ENCODE peak calls at places on chromosomes 4 and X, in four cellular contexts. One of them, this sample, is unnamed.

GRCh38 chr4:154088741-154089140 is 299.9 kb upstream of the SFRP2 start:
- DNase-seq in Daoy: no peak
- DNase-seq in LoVo: no peak
- DNase-seq in GM04504: no peak
- DNase-seq in this sample: no peak

GRCh38 chrX:31743004-31743403 is 671.2 kb upstream of the FTHL17 start:
- DNase-seq in Daoy: no peak
- DNase-seq in LoVo: no peak
- DNase-seq in GM04504: no peak
- DNase-seq in this sample: no peak

GRCh38 chr4:15649914-15650545 is 5.1 kb downstream of the FBXL5 start:
- DNase-seq in Daoy: peak
- DNase-seq in LoVo: peak
- DNase-seq in GM04504: no peak
- DNase-seq in this sample: peak

GRCh38 chr4:138868562-138868961 is 147.0 kb upstream of the NOCT start:
- DNase-seq in Daoy: no peak
- DNase-seq in LoVo: no peak
- DNase-seq in GM04504: no peak
- DNase-seq in this sample: no peak

GRCh38 chr4:86935833-86936721 is 1.3 kb downstream of the AFF1 start:
- DNase-seq in Daoy: peak
- DNase-seq in LoVo: peak
- DNase-seq in GM04504: no peak
- DNase-seq in this sample: peak

GRCh38 chr4:82891728-82892466 is 944 bp upstream of the SEC31A start:
- DNase-seq in Daoy: no peak
- DNase-seq in LoVo: no peak
- DNase-seq in GM04504: no peak
- DNase-seq in this sample: no peak

GRCh38 chrX:31007347-31007746 is 64.5 kb downstream of the FTHL17 start:
- DNase-seq in Daoy: no peak
- DNase-seq in LoVo: no peak
- DNase-seq in GM04504: no peak
- DNase-seq in this sample: no peak

GRCh38 chr4:20255251-20255586 is 3.5 kb downstream of the SLIT2 start:
- DNase-seq in Daoy: no peak
- DNase-seq in LoVo: no peak
- DNase-seq in GM04504: no peak
- DNase-seq in this sample: no peak

GRCh38 chrX:145848857-145849256 is 31.2 kb downstream of the SLITRK2 start:
- DNase-seq in Daoy: no peak
- DNase-seq in LoVo: no peak
- DNase-seq in GM04504: no peak
- DNase-seq in this sample: no peak

GRCh38 chr4:119542575-119542974 is 86.0 kb downstream of the PDE5A start:
- DNase-seq in Daoy: no peak
- DNase-seq in LoVo: no peak
- DNase-seq in GM04504: no peak
- DNase-seq in this sample: no peak

GRCh38 chr4:133149932-133150642 is 993 bp downstream of the PCDH10 start:
- DNase-seq in Daoy: peak
- DNase-seq in LoVo: no peak
- DNase-seq in GM04504: no peak
- DNase-seq in this sample: no peak

GRCh38 chr4:94649381-94650128 is 108.2 kb upstream of the BMPR1B start:
- DNase-seq in Daoy: no peak
- DNase-seq in LoVo: no peak
- DNase-seq in GM04504: no peak
- DNase-seq in this sample: no peak

GRCh38 chrX:97315939-97316338 is 432.2 kb downstream of the RPA4 start:
- DNase-seq in Daoy: peak
- DNase-seq in LoVo: no peak
- DNase-seq in GM04504: no peak
- DNase-seq in this sample: no peak

GRCh38 chr4:145530662-145531061 is 49.0 kb downstream of the SMAD1 start:
- DNase-seq in Daoy: peak
- DNase-seq in LoVo: no peak
- DNase-seq in GM04504: no peak
- DNase-seq in this sample: no peak

GRCh38 chrX:39440734-39441305 is 639.6 kb downstream of the MID1IP1 start:
- DNase-seq in Daoy: no peak
- DNase-seq in LoVo: no peak
- DNase-seq in GM04504: no peak
- DNase-seq in this sample: no peak

GRCh38 chr4:121073672-121074386 is 1.5 kb upstream of the NDNF start:
- DNase-seq in Daoy: no peak
- DNase-seq in LoVo: no peak
- DNase-seq in GM04504: no peak
- DNase-seq in this sample: no peak

GRCh38 chr4:8353158-8353495 is 83.6 kb downstream of the HTRA3 start:
- DNase-seq in Daoy: no peak
- DNase-seq in LoVo: no peak
- DNase-seq in GM04504: no peak
- DNase-seq in this sample: no peak

GRCh38 chr4:884259-884658 is 47.9 kb downstream of the GAK start:
- DNase-seq in Daoy: no peak
- DNase-seq in LoVo: no peak
- DNase-seq in GM04504: no peak
- DNase-seq in this sample: no peak

GRCh38 chr4:8414377-8414776 is 26.1 kb downstream of the ACOX3 start:
- DNase-seq in Daoy: peak
- DNase-seq in LoVo: no peak
- DNase-seq in GM04504: no peak
- DNase-seq in this sample: no peak

GRCh38 chrX:73127700-73128241 is 48.5 kb upstream of the PABPC1L2A start:
- DNase-seq in Daoy: peak
- DNase-seq in LoVo: no peak
- DNase-seq in GM04504: no peak
- DNase-seq in this sample: no peak

GRCh38 chrX:143661286-143661685 is 25.4 kb upstream of the SLITRK4 start:
- DNase-seq in Daoy: no peak
- DNase-seq in LoVo: no peak
- DNase-seq in GM04504: no peak
- DNase-seq in this sample: no peak

GRCh38 chr4:116180056-116180690 is 905.2 kb downstream of the TRAM1L1 start:
- DNase-seq in Daoy: peak
- DNase-seq in LoVo: peak
- DNase-seq in GM04504: no peak
- DNase-seq in this sample: no peak

GRCh38 chrX:56765816-56766553 is 36.9 kb downstream of the NBDY start:
- DNase-seq in Daoy: no peak
- DNase-seq in LoVo: no peak
- DNase-seq in GM04504: no peak
- DNase-seq in this sample: no peak

GRCh38 chrX:127877358-127877757 is 174.8 kb downstream of the ACTRT1 start:
- DNase-seq in Daoy: no peak
- DNase-seq in LoVo: no peak
- DNase-seq in GM04504: no peak
- DNase-seq in this sample: no peak

GRCh38 chr4:23779839-23780238 is 110.0 kb downstream of the PPARGC1A start:
- DNase-seq in Daoy: peak
- DNase-seq in LoVo: no peak
- DNase-seq in GM04504: no peak
- DNase-seq in this sample: no peak

GRCh38 chr4:161642708-161643107 is 521.1 kb downstream of the FSTL5 start:
- DNase-seq in Daoy: no peak
- DNase-seq in LoVo: no peak
- DNase-seq in GM04504: no peak
- DNase-seq in this sample: no peak

GRCh38 chr4:141254326-141254725 is 33.6 kb downstream of the ZNF330 start:
- DNase-seq in Daoy: no peak
- DNase-seq in LoVo: no peak
- DNase-seq in GM04504: no peak
- DNase-seq in this sample: no peak

GRCh38 chr4:121034010-121034409 is 38.3 kb downstream of the NDNF start:
- DNase-seq in Daoy: no peak
- DNase-seq in LoVo: no peak
- DNase-seq in GM04504: peak
- DNase-seq in this sample: no peak

GRCh38 chr4:73376251-73376650 is 27.8 kb upstream of the ALB start:
- DNase-seq in Daoy: no peak
- DNase-seq in LoVo: no peak
- DNase-seq in GM04504: no peak
- DNase-seq in this sample: no peak

GRCh38 chrX:39969826-39970569 is 127.8 kb downstream of the BCOR start:
- DNase-seq in Daoy: no peak
- DNase-seq in LoVo: peak
- DNase-seq in GM04504: no peak
- DNase-seq in this sample: no peak

GRCh38 chr4:124907881-124908280 is 195.3 kb upstream of the ANKRD50 start:
- DNase-seq in Daoy: peak
- DNase-seq in LoVo: no peak
- DNase-seq in GM04504: peak
- DNase-seq in this sample: no peak

GRCh38 chr4:8207314-8207713 is 8.2 kb downstream of the SH3TC1 start:
- DNase-seq in Daoy: no peak
- DNase-seq in LoVo: no peak
- DNase-seq in GM04504: no peak
- DNase-seq in this sample: no peak

GRCh38 chrX:105526431-105526830 is 295.9 kb upstream of the NRK start:
- DNase-seq in Daoy: no peak
- DNase-seq in LoVo: no peak
- DNase-seq in GM04504: no peak
- DNase-seq in this sample: no peak

GRCh38 chrX:129738466-129739308 is at the start of gene XPNPEP2:
- DNase-seq in Daoy: no peak
- DNase-seq in LoVo: no peak
- DNase-seq in GM04504: no peak
- DNase-seq in this sample: no peak

GRCh38 chr4:112735474-112735951 is 98.6 kb downstream of the LARP7 start:
- DNase-seq in Daoy: no peak
- DNase-seq in LoVo: no peak
- DNase-seq in GM04504: no peak
- DNase-seq in this sample: no peak

GRCh38 chr4:993111-994029 is at the start of gene SLC26A1:
- DNase-seq in Daoy: no peak
- DNase-seq in LoVo: no peak
- DNase-seq in GM04504: no peak
- DNase-seq in this sample: no peak

This sample was measured in prostate gland.